ENCODE peak calls at places on chromosomes 13 and 19, in eight cellular contexts. Z is Peyer's patch; I is heart right ventricle; Q is cardiac muscle cell; X is CD4-positive, alpha-beta T cell; T is PC-3; C is nephron progenitor cell; V is tibial artery. L is an unnamed sample.

GRCh38 chr19:6997679-6998445 is 23.4 kb downstream of the MBD3L2B start:
- DNase-seq in Z (no peak), V (no peak), T (peak), I (no peak), X (no peak), Q (no peak), C (no peak), L (peak)

GRCh38 chr13:72023895-72024294 is 156.9 kb upstream of the DACH1 start:
- DNase-seq in X (no peak), T (no peak), V (no peak), I (no peak), Q (no peak), C (no peak), Z (no peak), L (no peak)

GRCh38 chr19:15550847-15551182 is 42.5 kb downstream of the CYP4F22 start:
- DNase-seq in X (peak), I (no peak), C (no peak), Q (no peak), V (no peak), Z (no peak), T (no peak), L (no peak)

GRCh38 chr13:35699805-35700204 is 223.3 kb upstream of the MAB21L1 start:
- DNase-seq in C (no peak), V (no peak), T (peak), Q (no peak), X (no peak), Z (no peak), I (no peak), L (no peak)

GRCh38 chr13:74287672-74288169 is 153.5 kb upstream of the KLF12 start:
- DNase-seq in Q (peak), V (peak), X (peak), Z (peak), T (peak), I (peak), C (peak), L (peak)

GRCh38 chr19:2150794-2151338 is 500 bp downstream of the AP3D1 start:
- DNase-seq in Z (peak), C (peak), V (no peak), X (no peak), I (no peak), Q (no peak), T (no peak), L (no peak)

GRCh38 chr19:46218160-46218559 is 11.4 kb upstream of the IGFL1 start:
- DNase-seq in X (no peak), V (no peak), C (peak), I (no peak), T (peak), Q (peak), Z (no peak), L (peak)

GRCh38 chr13:112928958-112929777 is 39.8 kb upstream of the MCF2L start:
- DNase-seq in C (no peak), V (no peak), X (no peak), T (no peak), Q (no peak), I (peak), Z (no peak), L (no peak)

GRCh38 chr19:48925240-48925843 is 8.2 kb upstream of the DHDH start:
- DNase-seq in Q (no peak), X (no peak), Z (no peak), T (peak), V (no peak), C (no peak), I (no peak), L (no peak)

GRCh38 chr13:20175907-20176652 is 15.2 kb upstream of the GJA3 start:
- DNase-seq in Z (no peak), Q (no peak), T (no peak), C (no peak), X (no peak), I (no peak), V (no peak), L (no peak)

GRCh38 chr13:89897681-89898080 is 1449.8 kb upstream of the MIR17HG start:
- DNase-seq in T (no peak), Z (no peak), V (no peak), Q (no peak), C (no peak), X (no peak), I (no peak), L (peak)

GRCh38 chr19:8561071-8561764 is 16.0 kb downstream of the MYO1F start:
- DNase-seq in Q (no peak), X (no peak), Z (no peak), T (no peak), C (no peak), I (no peak), V (no peak), L (no peak)
- TF ChIP-seq CTCF in Q (no peak), X (no peak), Z (no peak), T (no peak), C (no peak), I (no peak), V (no peak), L (no peak)

GRCh38 chr13:78762825-78763224 is 103.9 kb upstream of the OBI1 start:
- DNase-seq in C (no peak), Z (no peak), Q (no peak), T (no peak), V (no peak), X (no peak), I (no peak), L (no peak)

GRCh38 chr13:78768950-78769349 is 110.0 kb upstream of the OBI1 start:
- DNase-seq in X (no peak), I (no peak), C (no peak), Q (no peak), Z (no peak), T (no peak), V (no peak), L (no peak)

GRCh38 chr13:78759704-78760103 is 100.7 kb upstream of the OBI1 start:
- DNase-seq in X (no peak), T (no peak), I (no peak), Z (no peak), V (no peak), C (no peak), Q (peak), L (no peak)

DNA sequence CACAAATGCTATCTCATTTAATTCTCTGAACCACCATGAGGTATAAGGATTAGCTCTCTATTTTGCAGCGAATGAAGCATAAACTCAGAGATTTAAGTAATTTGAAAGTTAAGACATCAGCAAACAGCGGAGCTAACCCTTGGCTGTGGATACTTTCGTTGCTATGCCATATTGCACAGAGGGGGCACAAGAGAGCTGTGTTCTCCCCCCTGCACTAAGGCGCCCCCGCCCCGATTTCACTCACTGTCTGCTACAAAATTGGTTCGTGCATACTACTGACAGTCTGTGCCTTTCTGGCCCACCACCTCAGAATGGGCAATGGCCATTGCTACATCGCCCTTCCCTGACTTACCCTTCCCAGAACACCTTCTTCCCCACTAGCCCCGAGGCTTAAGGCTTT is 105.7 kb upstream of the OBI1 start:
- DNase-seq in T (no peak), Z (no peak), C (no peak), Q (no peak), X (no peak), I (no peak), V (no peak), L (no peak)
- TF ChIP-seq CTCF in T (no peak), Z (no peak), C (no peak), Q (no peak), X (no peak), I (no peak), V (no peak), L (no peak)

GRCh38 chr19:50359432-50359818 is 6.0 kb downstream of the NAPSA start:
- DNase-seq in C (no peak), I (no peak), Z (no peak), T (no peak), X (no peak), V (no peak), Q (no peak), L (no peak)
- TF ChIP-seq CTCF in C (no peak), I (no peak), Z (no peak), T (no peak), X (no peak), V (no peak), Q (no peak), L (no peak)

GRCh38 chr19:4690362-4690761 is 20.2 kb upstream of the MYDGF start:
- DNase-seq in Q (no peak), X (no peak), I (no peak), V (no peak), C (no peak), Z (no peak), T (no peak), L (no peak)
- TF ChIP-seq CTCF in Q (no peak), X (no peak), I (no peak), V (no peak), C (no peak), Z (no peak), T (peak), L (no peak)

DNA sequence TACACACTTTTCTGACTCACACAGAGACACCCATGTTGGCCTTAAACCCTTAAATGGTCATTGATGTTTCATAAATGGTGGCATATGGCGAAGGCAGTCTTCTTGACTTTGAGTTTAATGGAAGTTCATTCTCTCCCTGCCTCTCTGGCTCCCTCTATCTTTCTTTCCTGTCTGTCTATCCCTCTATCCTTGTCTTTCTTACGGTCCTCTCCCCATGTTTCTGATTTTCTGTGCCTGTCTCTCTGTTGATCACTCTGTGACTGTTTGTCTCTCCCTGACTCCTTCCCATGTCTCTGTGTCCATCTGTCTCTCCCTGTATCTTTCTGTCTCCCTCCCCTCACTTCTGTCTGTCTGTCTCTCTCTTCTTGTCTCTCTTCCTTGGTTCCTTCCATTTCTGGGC is 43.2 kb upstream of the SHKBP1 start:
- DNase-seq in V (no peak), Q (no peak), Z (no peak), X (no peak), T (no peak), I (no peak), C (no peak), L (no peak)
- TF ChIP-seq CTCF in V (no peak), Q (peak), Z (no peak), X (no peak), T (peak), I (no peak), C (no peak), L (no peak)